ENCODE peak calls at places on chromosomes 1 and 21, in four cellular contexts. E, W, O and H are unnamed samples.

GRCh38 chr1:78651247-78651646 is 1.6 kb downstream of the IFI44 start:
- DNase-seq in E (no peak), W (no peak), O (no peak), H (no peak)

GRCh38 chr21:41397416-41397815 is 28.6 kb upstream of the MX1 start:
- DNase-seq in E (no peak), W (no peak), O (no peak), H (no peak)

GRCh38 chr1:34759472-34760357 is at the start of gene GJB4:
- DNase-seq in E (no peak), W (no peak), O (no peak), H (no peak)

GRCh38 chr1:48960304-48960703 is 183.6 kb upstream of the BEND5 start:
- DNase-seq in E (no peak), W (no peak), O (no peak), H (no peak)

GRCh38 chr1:22503721-22504410 is 52.2 kb downstream of the ZBTB40 start:
- DNase-seq in E (no peak), W (no peak), O (peak; percentile 30), H (no peak)

GRCh38 chr1:2373551-2374259 is 17.6 kb downstream of the MORN1 start:
- DNase-seq in E (no peak), W (no peak), O (no peak), H (peak; percentile 33)

GRCh38 chr1:40897499-40897898 is 35.3 kb upstream of the CITED4 start:
- DNase-seq in E (no peak), W (no peak), O (no peak), H (no peak)

GRCh38 chr1:67162954-67163353 is 3.3 kb upstream of the IL23R start:
- DNase-seq in E (no peak), W (no peak), O (peak; percentile 6), H (no peak)

GRCh38 chr1:4636186-4636585 is 18.2 kb upstream of the AJAP1 start:
- DNase-seq in E (no peak), W (no peak), O (no peak), H (no peak)

GRCh38 chr1:218351617-218352438 is 6.7 kb downstream of the TGFB2 start:
- DNase-seq in E (peak; percentile 32), W (no peak), O (no peak), H (peak; percentile 52)

GRCh38 chr1:245154429-245155185 is at the start of gene KIF26B:
- DNase-seq in E (peak; percentile 55), W (no peak), O (peak; percentile 47), H (peak; percentile 87)

GRCh38 chr1:179231923-179232322 is 2.4 kb upstream of the ABL2 start:
- DNase-seq in E (peak; percentile 49), W (no peak), O (no peak), H (no peak)

GRCh38 chr1:212465311-212465710 is 32.6 kb downstream of the NENF start:
- DNase-seq in E (no peak), W (no peak), O (no peak), H (no peak)

GRCh38 chr1:54548389-54549044 is 489 bp downstream of the ACOT11 start:
- DNase-seq in E (no peak), W (no peak), O (no peak), H (no peak)

GRCh38 chr1:198168180-198168579 is 11.4 kb downstream of the NEK7 start:
- DNase-seq in E (no peak), W (no peak), O (no peak), H (no peak)

GRCh38 chr1:237851209-237851845 is 39.4 kb downstream of the ZP4 start:
- DNase-seq in E (peak; percentile 43), W (no peak), O (peak; percentile 2), H (peak; percentile 50)

GRCh38 chr21:38295997-38296764 is 39.4 kb downstream of the KCNJ15 start:
- DNase-seq in E (no peak), W (no peak), O (no peak), H (no peak)

GRCh38 chr1:39183503-39184353 is 20.8 kb upstream of the MACF1 start:
- DNase-seq in E (peak; percentile 85), W (no peak), O (peak; percentile 90), H (no peak)

GRCh38 chr1:246506440-246506784 is 667 bp downstream of the SMYD3 start:
- DNase-seq in E (peak; percentile 33), W (no peak), O (no peak), H (peak; percentile 39)

GRCh38 chr1:175338447-175339135 is 146.0 kb upstream of the KIAA0040 start:
- DNase-seq in E (peak; percentile 59), W (no peak), O (peak; percentile 3), H (peak; percentile 41)

GRCh38 chr1:26021647-26022403 is at the start of gene EXTL1:
- DNase-seq in E (no peak), W (no peak), O (no peak), H (peak; percentile 96)

GRCh38 chr1:202376247-202376646 is 27.7 kb downstream of the PPP1R12B start:
- DNase-seq in E (peak; percentile 13), W (no peak), O (no peak), H (no peak)

GRCh38 chr1:116110507-116111195 is 548 bp upstream of the MAB21L3 start:
- DNase-seq in E (no peak), W (peak; percentile 46), O (peak; percentile 54), H (no peak)

GRCh38 chr1:213761845-213762407 is 225.8 kb upstream of the PROX1 start:
- DNase-seq in E (no peak), W (no peak), O (peak; percentile 42), H (no peak)

GRCh38 chr1:71054281-71054731 is 6.7 kb upstream of the PTGER3 start:
- DNase-seq in E (no peak), W (no peak), O (no peak), H (no peak)

GRCh38 chr1:29490204-29490934 is 254.0 kb downstream of the PTPRU start:
- DNase-seq in E (no peak), W (no peak), O (no peak), H (peak; percentile 53)

GRCh38 chr1:247331172-247331525 is 518 bp downstream of the ZNF496 start:
- DNase-seq in E (peak; percentile 90), W (no peak), O (peak; percentile 48), H (peak; percentile 91)

GRCh38 chr1:205652984-205653383 is 21.2 kb upstream of the ELK4 start:
- DNase-seq in E (no peak), W (no peak), O (no peak), H (no peak)

GRCh38 chr21:42925114-42925907 is at the start of gene ERVH48-1:
- DNase-seq in E (peak; percentile 53), W (no peak), O (no peak), H (no peak)
- TF ChIP-seq NFIC in E (no peak), W (no peak), O (no peak), H (no peak)

DNA sequence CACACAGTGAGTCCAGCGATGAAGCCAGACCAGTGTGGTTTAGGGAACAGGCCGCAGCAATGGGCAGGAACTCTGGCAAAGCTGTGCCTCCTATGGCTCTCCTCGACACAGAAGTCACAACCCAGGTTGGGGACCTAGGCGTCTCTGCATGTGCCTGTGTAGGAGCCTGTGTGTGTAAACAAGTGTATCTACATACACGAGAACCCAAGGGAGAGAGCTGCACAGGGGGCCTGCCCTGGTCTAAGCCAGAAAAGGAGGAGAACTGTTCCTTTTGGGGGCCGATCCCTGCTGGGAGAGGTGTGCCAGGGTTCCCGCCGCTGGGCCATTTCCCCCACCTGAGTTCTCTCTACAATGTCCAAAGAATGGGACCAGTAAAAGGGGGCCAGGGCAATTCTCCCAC is 56.0 kb downstream of the CD247 start:
- DNase-seq in E (no peak), W (no peak), O (no peak), H (no peak)
- TF ChIP-seq NFIC in E (no peak), W (no peak), O (no peak), H (no peak)

GRCh38 chr1:43043695-43044094 is 85.0 kb upstream of the SLC2A1 start:
- DNase-seq in E (no peak), W (no peak), O (no peak), H (no peak)
- TF ChIP-seq NFIC in E (no peak), W (no peak), O (no peak), H (no peak)

DNA sequence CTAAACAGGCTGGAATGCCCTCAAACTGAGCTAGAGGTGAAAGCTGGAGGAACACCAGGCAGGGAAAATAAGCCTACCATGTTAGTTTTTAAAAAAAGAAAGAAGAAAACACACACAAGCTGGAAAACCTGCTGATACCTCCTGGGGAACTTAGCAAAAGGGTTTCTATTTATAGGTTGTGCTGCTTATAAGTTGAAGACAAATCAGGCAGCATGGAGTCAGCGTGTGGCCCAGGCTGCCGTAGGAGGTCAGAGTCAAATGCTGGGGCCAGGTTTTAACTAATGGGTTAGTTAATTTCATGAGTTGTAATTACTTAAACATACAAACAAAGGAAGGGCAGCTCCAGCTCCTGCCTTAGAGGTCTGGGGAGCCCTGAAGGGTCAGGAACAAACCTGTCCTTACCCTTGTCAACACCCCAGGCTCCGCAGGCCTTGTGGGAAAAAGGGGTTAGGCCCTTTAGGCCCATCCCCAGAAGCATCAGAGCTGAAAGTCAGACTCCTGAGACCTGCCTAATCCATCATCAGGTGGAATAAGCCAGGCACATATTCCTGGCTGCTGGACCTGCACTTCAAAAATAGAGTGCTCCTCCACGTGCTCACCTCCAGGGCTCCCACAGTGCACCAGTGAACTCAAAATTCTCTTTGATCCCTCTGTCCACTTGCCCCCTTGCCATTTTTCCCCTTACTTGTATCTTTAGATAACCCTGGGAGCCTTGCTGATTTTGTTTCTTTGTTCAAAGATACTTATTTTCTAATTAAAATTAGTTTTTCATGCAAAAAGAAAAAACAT is 59.7 kb downstream of the BRINP2 start:
- DNase-seq in E (no peak), W (no peak), O (no peak), H (no peak)
- TF ChIP-seq NFIC in E (no peak), W (no peak), O (no peak), H (no peak)

DNA sequence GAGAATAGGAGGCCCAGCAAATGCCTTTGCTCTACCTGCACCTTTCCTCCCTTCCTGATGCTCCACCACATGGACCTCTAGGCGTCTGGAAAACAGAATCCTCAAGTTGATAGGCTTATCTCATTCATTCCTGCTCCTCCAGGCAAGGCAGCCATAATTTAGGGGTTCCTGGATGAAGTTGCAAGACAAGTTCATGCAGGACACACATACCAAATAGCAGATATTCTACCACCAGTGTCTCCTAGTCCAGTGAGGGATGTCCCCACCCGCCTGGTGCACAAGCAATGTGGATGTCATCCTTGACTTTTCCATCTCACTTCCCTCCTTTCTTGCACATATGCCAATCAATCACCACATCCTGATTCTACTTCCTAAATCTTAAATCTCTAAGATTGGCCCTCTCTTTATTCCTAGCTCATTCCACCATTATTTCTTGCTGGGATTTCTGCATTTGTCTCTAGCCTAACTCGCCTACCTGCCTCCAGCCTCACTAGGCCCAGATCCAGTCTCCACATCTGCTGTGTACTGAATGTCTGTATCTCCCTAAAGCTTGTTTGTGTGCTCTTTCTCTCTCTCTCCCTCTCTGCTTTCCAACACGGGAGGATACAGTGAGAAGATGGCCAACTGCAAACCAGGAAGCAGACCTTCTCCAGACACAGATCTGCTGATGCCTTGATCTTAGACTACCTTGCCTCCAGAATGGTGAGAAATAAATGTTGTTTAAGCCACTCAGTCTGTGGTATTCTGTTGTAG is 40.5 kb downstream of the CD34 start:
- DNase-seq in E (no peak), W (no peak), O (no peak), H (no peak)
- TF ChIP-seq NFIC in E (no peak), W (no peak), O (no peak), H (no peak)

DNA sequence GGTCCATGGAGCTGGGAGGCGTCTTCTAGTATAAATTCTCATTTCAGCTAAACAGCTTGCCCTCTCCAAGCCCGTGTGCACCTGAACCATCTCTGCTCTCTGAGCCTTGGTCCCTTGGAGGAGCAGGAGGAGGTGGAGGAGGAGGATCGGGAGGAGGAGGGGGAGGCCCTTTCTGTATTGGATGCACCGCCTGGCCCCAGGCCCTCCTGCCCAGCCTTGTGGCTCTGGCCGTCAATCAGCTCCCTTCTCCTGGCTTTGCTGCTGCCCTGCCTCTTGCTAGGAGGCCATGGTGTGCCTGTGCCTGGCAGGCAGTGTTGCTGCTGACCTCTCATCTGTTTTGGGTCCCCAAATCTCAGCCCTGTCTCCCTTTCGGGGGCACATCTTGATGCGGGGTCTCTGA is 9.0 kb downstream of the COL18A1 start:
- DNase-seq in E (no peak), W (no peak), O (no peak), H (no peak)
- TF ChIP-seq NFIC in E (no peak), W (no peak), O (no peak), H (no peak)